ENCODE peak calls at places on chromosomes 13 and 19, in five cellular contexts. N, U, Y, X and W are unnamed samples.

GRCh38 chr13:51523082-51523518 is 61.2 kb upstream of the WDFY2 start:
- DNase-seq in N (no peak), U (peak; percentile 81), Y (peak; percentile 72), X (no peak), W (no peak)

GRCh38 chr19:56678205-56678604 is 6.6 kb upstream of the ZNF835 start:
- DNase-seq in N (no peak), X (no peak), U (no peak), Y (no peak), W (no peak)

GRCh38 chr13:99687728-99688397 is 186.6 kb downstream of the TM9SF2 start:
- DNase-seq in U (no peak), X (no peak), Y (no peak), N (no peak), W (no peak)

GRCh38 chr19:50051964-50052363 is 26.2 kb downstream of the ZNF473 start:
- DNase-seq in U (no peak), N (no peak), X (no peak), Y (no peak), W (no peak)

GRCh38 chr13:45500492-45501174 is 35.9 kb downstream of the COG3 start:
- DNase-seq in U (peak; percentile 95), X (no peak), Y (peak; percentile 80), N (no peak), W (peak; percentile 26)

GRCh38 chr13:45280751-45281634 is 60.0 kb downstream of the TPT1 start:
- DNase-seq in U (peak; percentile 81), Y (peak; percentile 83), N (peak; percentile 16), X (peak; percentile 45), W (peak; percentile 95)

GRCh38 chr19:55654323-55654832 is 457 bp upstream of the U2AF2 start:
- DNase-seq in U (peak; percentile 100), X (peak; percentile 99), Y (peak; percentile 100), N (peak; percentile 97), W (peak; percentile 95)

GRCh38 chr13:114032121-114032799 is 58.4 kb upstream of the C13orf46 start:
- DNase-seq in N (no peak), X (no peak), U (peak; percentile 79), Y (no peak), W (peak; percentile 10)

GRCh38 chr13:21075303-21076264 is 14.2 kb upstream of the LATS2 start:
- DNase-seq in X (peak; percentile 46), Y (no peak), U (peak; percentile 49), N (no peak), W (no peak)

GRCh38 chr13:28659611-28659970 is 661 bp downstream of the POMP start:
- DNase-seq in N (no peak), X (no peak), Y (peak; percentile 30), U (peak; percentile 72), W (peak; percentile 36)

GRCh38 chr19:7944177-7944761 is 803 bp upstream of the TIMM44 start:
- DNase-seq in X (peak; percentile 88), U (peak; percentile 97), N (peak; percentile 82), Y (peak; percentile 97), W (peak; percentile 85)

GRCh38 chr19:44777715-44778347 is at the start of gene CBLC:
- DNase-seq in U (no peak), N (no peak), Y (peak; percentile 88), X (no peak), W (peak; percentile 93)

GRCh38 chr19:10975374-10976036 is 14.7 kb downstream of the SMARCA4 start:
- DNase-seq in N (no peak), Y (no peak), U (peak; percentile 84), X (peak; percentile 60), W (no peak)

GRCh38 chr19:1683869-1684572 is 31.6 kb upstream of the TCF3 start:
- DNase-seq in U (no peak), X (no peak), N (no peak), Y (no peak), W (no peak)

GRCh38 chr13:114118763-114119123 is 13.7 kb downstream of the RASA3 start:
- DNase-seq in N (no peak), X (peak; percentile 17), Y (peak; percentile 18), U (peak; percentile 62), W (no peak)

GRCh38 chr13:32804673-32805260 is 211.5 kb upstream of the KL start:
- DNase-seq in Y (peak; percentile 20), U (peak; percentile 25), N (no peak), X (no peak), W (no peak)

GRCh38 chr13:64810701-64811258 is 2419.4 kb downstream of the PCDH9 start:
- DNase-seq in U (peak; percentile 11), N (no peak), Y (peak; percentile 62), X (no peak), W (no peak)

GRCh38 chr19:35609881-35610353 is 2.6 kb upstream of the HAUS5 start:
- DNase-seq in N (no peak), U (no peak), X (no peak), Y (no peak), W (no peak)

GRCh38 chr13:97583884-97584497 is 150.0 kb downstream of the RAP2A start:
- DNase-seq in Y (no peak), N (no peak), X (no peak), U (no peak), W (no peak)

GRCh38 chr19:13979224-13979623 is 26.9 kb downstream of the RFX1 start:
- DNase-seq in X (no peak), U (peak; percentile 20), Y (no peak), N (no peak), W (no peak)

DNA sequence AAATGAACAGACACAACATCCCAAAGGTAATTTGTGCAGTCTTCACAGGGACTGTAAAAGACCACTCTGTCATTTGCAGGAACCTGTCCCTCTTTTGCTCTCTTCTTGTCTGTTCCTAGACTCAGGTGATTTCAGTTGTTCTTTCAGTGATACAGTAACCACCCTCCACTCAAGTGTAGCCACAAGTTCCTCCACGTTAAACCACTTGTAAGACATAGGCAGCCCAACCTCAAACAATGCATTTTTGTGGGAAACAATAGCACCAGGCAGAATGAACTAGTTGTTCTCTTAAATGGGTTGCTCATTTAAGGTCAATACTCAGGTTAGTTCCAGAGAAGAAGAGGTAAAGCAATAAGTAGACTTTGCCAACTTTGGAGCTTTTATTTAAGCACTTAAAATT is 359.4 kb downstream of the MZT1 start:
- DNase-seq in N (no peak), U (no peak), X (no peak), Y (no peak), W (no peak)
- H3K27ac ChIP-seq in N (no peak overlapping the region), U (no peak overlapping the region), X (no peak overlapping the region), Y (no peak overlapping the region), W (no peak overlapping the region)

GRCh38 chr13:67366533-67366932 is 136.4 kb upstream of the PCDH9 start:
- DNase-seq in U (peak; percentile 52), X (no peak), Y (peak; percentile 25), N (no peak), W (no peak)
- TF ChIP-seq CTCF in U (peak; percentile 35), X (no peak), Y (peak; percentile 30), N (no peak), W (peak; percentile 13)

DNA sequence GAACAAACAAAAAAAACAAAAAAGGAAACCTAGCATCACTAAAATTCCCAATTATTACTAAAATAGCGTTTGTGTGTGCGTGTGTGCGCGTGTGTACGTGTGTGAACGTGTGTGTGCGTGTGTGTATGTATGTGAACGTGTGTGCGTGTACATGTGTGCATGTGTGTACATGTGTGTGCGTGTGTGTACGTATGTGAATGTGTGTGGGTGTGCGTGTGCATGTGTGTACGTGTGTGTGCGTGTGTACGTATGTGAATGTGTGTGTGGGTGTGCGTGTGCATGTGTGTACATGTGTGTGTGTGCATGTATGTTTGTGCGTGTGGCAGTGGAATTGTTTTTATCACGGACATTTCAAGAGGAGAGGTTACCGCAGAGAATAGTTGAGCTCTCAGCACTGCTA is 21.6 kb downstream of the CATSPERD start:
- DNase-seq in N (no peak), Y (no peak), U (no peak), X (no peak), W (no peak)
- H3K27ac ChIP-seq in N (no peak overlapping the region), Y (no peak overlapping the region), U (no peak overlapping the region), X (no peak overlapping the region), W (no peak overlapping the region)

DNA sequence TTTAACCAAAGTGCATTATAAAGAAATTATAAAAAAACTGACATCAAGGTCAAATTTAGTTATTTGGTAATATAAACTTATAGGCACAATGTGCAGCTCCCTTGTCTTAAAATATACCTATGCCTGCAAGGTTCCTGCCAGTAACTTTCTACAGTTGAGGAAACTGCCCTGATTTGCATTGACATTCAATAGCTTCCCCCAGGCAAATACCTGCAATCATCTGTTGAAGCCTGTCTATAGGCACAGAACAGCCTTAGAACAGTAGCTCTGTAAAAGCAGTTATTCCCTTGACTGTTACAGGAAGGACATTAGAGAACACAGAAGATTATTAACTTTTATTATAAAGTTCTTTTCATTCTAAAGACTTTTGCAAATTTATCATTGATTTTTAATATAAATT is 1239.5 kb downstream of the PCDH9 start:
- DNase-seq in X (no peak), Y (no peak), N (no peak), U (no peak), W (no peak)
- TF ChIP-seq CTCF in X (no peak), Y (no peak), N (no peak), U (no peak), W (no peak)

GRCh38 chr19:53991224-53992113 is at the start of gene CACNG6:
- DNase-seq in U (peak; percentile 60), X (peak; percentile 67), N (no peak), Y (peak; percentile 48), W (no peak)
- H3K27ac ChIP-seq in U (peak within 1 kb of the TSS; percentile 88), X (peak within 1 kb of the TSS; percentile 96), N (no peak within 1 kb of the TSS), Y (no peak within 1 kb of the TSS), W (no peak within 1 kb of the TSS)

GRCh38 chr19:3850320-3850972 is 18.4 kb downstream of the ZFR2 start:
- DNase-seq in X (no peak), U (no peak), Y (no peak), N (no peak), W (no peak)

GRCh38 chr19:3852177-3852511 is 16.7 kb downstream of the ZFR2 start:
- DNase-seq in N (no peak), X (no peak), Y (no peak), U (no peak), W (no peak)

GRCh38 chr19:3851254-3852176 is 17.3 kb downstream of the ZFR2 start:
- DNase-seq in U (no peak), Y (peak; percentile 12), X (no peak), N (no peak), W (no peak)

GRCh38 chr19:3855321-3855720 is 13.5 kb downstream of the ZFR2 start:
- DNase-seq in U (no peak), N (no peak), X (no peak), Y (peak; percentile 49), W (peak; percentile 35)

GRCh38 chr19:3852614-3853254 is 16.1 kb downstream of the ZFR2 start:
- DNase-seq in X (no peak), Y (peak; percentile 88), U (peak; percentile 84), N (no peak), W (peak; percentile 92)
- TF ChIP-seq CTCF in X (peak; percentile 14), Y (peak; percentile 65), U (peak; percentile 37), N (no peak), W (peak; percentile 32)

GRCh38 chr13:80486407-80486806 is 145.5 kb upstream of the SPRY2 start:
- DNase-seq in U (no peak), Y (no peak), N (no peak), X (no peak), W (no peak)

GRCh38 chr13:80477641-80478443 is 136.9 kb upstream of the SPRY2 start:
- DNase-seq in Y (no peak), N (no peak), X (no peak), U (no peak), W (peak; percentile 23)

GRCh38 chr13:80481589-80481988 is 140.7 kb upstream of the SPRY2 start:
- DNase-seq in Y (no peak), U (no peak), N (no peak), X (no peak), W (no peak)

DNA sequence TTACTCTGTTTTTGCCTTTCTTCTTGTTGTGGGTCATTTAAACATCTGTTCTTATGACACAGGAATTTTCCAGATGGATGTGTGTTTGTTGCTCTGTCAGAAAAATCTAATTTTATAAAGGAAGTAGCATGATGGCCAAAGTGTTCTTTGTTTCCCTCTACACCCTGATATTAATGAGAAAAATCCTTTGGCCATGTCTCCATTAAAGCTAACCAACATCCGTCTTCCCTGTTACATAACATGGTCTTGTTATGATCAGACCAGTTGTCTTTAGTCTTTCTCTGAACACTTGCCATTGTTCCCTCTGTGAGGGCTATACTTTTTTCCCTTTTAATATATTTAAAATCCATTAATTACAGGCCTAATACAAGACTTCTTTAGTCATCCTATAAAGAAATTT is 142.2 kb upstream of the SPRY2 start:
- DNase-seq in U (no peak), X (no peak), N (no peak), Y (no peak), W (no peak)
- H3K27ac ChIP-seq in U (no peak overlapping the region), X (no peak overlapping the region), N (no peak overlapping the region), Y (no peak overlapping the region), W (no peak overlapping the region)